ENCODE peak calls at places on chromosomes 7 and 10, in six cellular contexts. Y is A549, W is testis, I is thyroid gland, T is Peyer's patch, A is esophagus muscularis mucosa. L is an unnamed sample.
A peak's percentile ranks its signal among the peaks of the same experiment; 100 is the strongest.

GRCh38 chr10:2341298-2341697 is 604.0 kb upstream of the ADARB2 start:
- DNase-seq in Y (no peak), W (no peak), I (no peak), T (no peak), A (no peak), L (no peak)

GRCh38 chr7:22645418-22646181 is 81.4 kb upstream of the IL6 start:
- DNase-seq in Y (no peak), W (no peak), I (no peak), T (no peak), A (no peak), L (no peak)

GRCh38 chr10:80425901-80426300 is 17.6 kb downstream of the PRXL2A start:
- DNase-seq in Y (no peak), W (no peak), I (no peak), T (peak; percentile 14), A (no peak), L (no peak)

GRCh38 chr7:149109969-149110368 is 16.2 kb downstream of the ZNF425 start:
- DNase-seq in Y (no peak), W (no peak), I (no peak), T (no peak), A (no peak), L (no peak)

GRCh38 chr7:50598455-50599343 is 33.5 kb upstream of the DDC start:
- DNase-seq in Y (no peak), W (no peak), I (no peak), T (no peak), A (no peak), L (no peak)

GRCh38 chr7:55198634-55199366 is 166.3 kb upstream of the LANCL2 start:
- DNase-seq in Y (no peak), W (no peak), I (no peak), T (no peak), A (no peak), L (no peak)

GRCh38 chr7:43721193-43721806 is 8.0 kb downstream of the COA1 start:
- DNase-seq in Y (peak; percentile 23), W (no peak), I (no peak), T (no peak), A (no peak), L (no peak)

GRCh38 chr7:96998765-96999164 is 6.6 kb upstream of the DLX6 start:
- DNase-seq in Y (no peak), W (no peak), I (no peak), T (no peak), A (peak; percentile 53), L (no peak)

GRCh38 chr10:88080213-88080612 is 216.8 kb downstream of the PTEN start:
- DNase-seq in Y (no peak), W (no peak), I (peak; percentile 46), T (no peak), A (no peak), L (no peak)

GRCh38 chr10:124650263-124650662 is 93.9 kb downstream of the FAM53B start:
- DNase-seq in Y (no peak), W (no peak), I (no peak), T (no peak), A (no peak), L (no peak)

GRCh38 chr10:35640474-35640873 is 1.6 kb downstream of the FZD8 start:
- DNase-seq in Y (peak; percentile 56), W (peak; percentile 75), I (peak; percentile 72), T (peak; percentile 70), A (no peak), L (peak; percentile 59)

GRCh38 chr7:128938524-128939074 is 872 bp downstream of the IRF5 start:
- DNase-seq in Y (no peak), W (no peak), I (no peak), T (no peak), A (no peak), L (peak; percentile 18)

GRCh38 chr10:95560288-95561199 is 627 bp downstream of the SORBS1 start:
- DNase-seq in Y (peak; percentile 53), W (peak; percentile 48), I (peak; percentile 53), T (peak; percentile 71), A (no peak), L (peak; percentile 72)

GRCh38 chr7:4093492-4093891 is 588.6 kb upstream of the FOXK1 start:
- DNase-seq in Y (no peak), W (no peak), I (no peak), T (no peak), A (no peak), L (no peak)

GRCh38 chr10:60377955-60378354 is 11.7 kb downstream of the ANK3 start:
- DNase-seq in Y (peak; percentile 13), W (no peak), I (no peak), T (no peak), A (no peak), L (no peak)

GRCh38 chr10:94183666-94184264 is 179.0 kb downstream of the NOC3L start:
- DNase-seq in Y (no peak), W (no peak), I (no peak), T (no peak), A (no peak), L (no peak)

GRCh38 chr10:29124864-29125263 is 164.0 kb upstream of the LYZL1 start:
- DNase-seq in Y (no peak), W (no peak), I (no peak), T (no peak), A (no peak), L (no peak)

GRCh38 chr10:124998624-124999291 is 56.8 kb downstream of the ZRANB1 start:
- DNase-seq in Y (no peak), W (peak; percentile 13), I (no peak), T (no peak), A (no peak), L (peak; percentile 31)

GRCh38 chr7:45982912-45983719 is 62.0 kb upstream of the IGFBP3 start:
- DNase-seq in Y (no peak), W (no peak), I (no peak), T (no peak), A (peak; percentile 80), L (no peak)

GRCh38 chr7:82559203-82559805 is 115.7 kb upstream of the CACNA2D1 start:
- DNase-seq in Y (peak; percentile 53), W (no peak), I (peak; percentile 15), T (peak; percentile 54), A (no peak), L (no peak)

GRCh38 chr7:85286449-85286848 is 99.6 kb upstream of the SEMA3D start:
- DNase-seq in Y (no peak), W (no peak), I (no peak), T (no peak), A (no peak), L (no peak)

GRCh38 chr10:47319798-47320197 is 2.5 kb upstream of the GDF2 start:
- DNase-seq in Y (no peak), W (no peak), I (no peak), T (no peak), A (no peak), L (peak; percentile 30)

GRCh38 chr7:3065724-3066143 is 22.1 kb upstream of the CARD11 start:
- DNase-seq in Y (peak; percentile 44), W (peak; percentile 56), I (no peak), T (peak; percentile 55), A (no peak), L (peak; percentile 9)

GRCh38 chr7:66921918-66922486 is 977 bp downstream of the TMEM248 start:
- DNase-seq in Y (no peak), W (no peak), I (no peak), T (no peak), A (no peak), L (no peak)

GRCh38 chr7:3292694-3293093 is 8.4 kb upstream of the SDK1 start:
- DNase-seq in Y (no peak), W (no peak), I (no peak), T (no peak), A (no peak), L (no peak)

GRCh38 chr10:59736749-59737148 is 16.5 kb downstream of the MRLN start:
- DNase-seq in Y (no peak), W (no peak), I (no peak), T (no peak), A (no peak), L (no peak)

GRCh38 chr7:157337316-157338149 is 729 bp downstream of the DNAJB6 start:
- DNase-seq in Y (no peak), W (peak; percentile 53), I (peak; percentile 69), T (peak; percentile 87), A (no peak), L (peak; percentile 68)

GRCh38 chr7:127858915-127859189 is 172.4 kb downstream of the LRRC4 start:
- DNase-seq in Y (no peak), W (no peak), I (no peak), T (no peak), A (no peak), L (no peak)

GRCh38 chr10:77444041-77444440 is 193.6 kb downstream of the KCNMA1 start:
- DNase-seq in Y (no peak), W (no peak), I (no peak), T (no peak), A (no peak), L (no peak)

GRCh38 chr10:71259815-71260501 is 47.6 kb downstream of the UNC5B start:
- DNase-seq in Y (no peak), W (no peak), I (no peak), T (no peak), A (no peak), L (no peak)
- H3K4me1 ChIP-seq in Y (no peaks in the 10 kb centered on the region), W (peaks cover 27% of the 10 kb centered on the region), I (peaks cover 21% of the 10 kb centered on the region), T (peaks cover 9% of the 10 kb centered on the region), A (peaks cover 22% of the 10 kb centered on the region), L (no peaks in the 10 kb centered on the region)

GRCh38 chr10:17250736-17251135 is 22.7 kb downstream of the VIM start:
- DNase-seq in Y (no peak), W (no peak), I (no peak), T (no peak), A (no peak), L (no peak)

GRCh38 chr10:17244712-17245365 is 16.8 kb downstream of the VIM start:
- DNase-seq in Y (no peak), W (no peak), I (no peak), T (no peak), A (no peak), L (no peak)

GRCh38 chr10:17248964-17249363 is 20.9 kb downstream of the VIM start:
- DNase-seq in Y (no peak), W (no peak), I (no peak), T (no peak), A (no peak), L (no peak)

GRCh38 chr10:17247210-17247609 is 19.2 kb downstream of the VIM start:
- DNase-seq in Y (no peak), W (no peak), I (no peak), T (no peak), A (no peak), L (no peak)

GRCh38 chr10:17249820-17250219 is 21.8 kb downstream of the VIM start:
- DNase-seq in Y (no peak), W (no peak), I (no peak), T (no peak), A (no peak), L (no peak)
- TF ChIP-seq CTCF in Y (peak; percentile 14), W (peak; percentile 17), I (no peak), T (peak; percentile 35), A (peak; percentile 18), L (no peak)

DNA sequence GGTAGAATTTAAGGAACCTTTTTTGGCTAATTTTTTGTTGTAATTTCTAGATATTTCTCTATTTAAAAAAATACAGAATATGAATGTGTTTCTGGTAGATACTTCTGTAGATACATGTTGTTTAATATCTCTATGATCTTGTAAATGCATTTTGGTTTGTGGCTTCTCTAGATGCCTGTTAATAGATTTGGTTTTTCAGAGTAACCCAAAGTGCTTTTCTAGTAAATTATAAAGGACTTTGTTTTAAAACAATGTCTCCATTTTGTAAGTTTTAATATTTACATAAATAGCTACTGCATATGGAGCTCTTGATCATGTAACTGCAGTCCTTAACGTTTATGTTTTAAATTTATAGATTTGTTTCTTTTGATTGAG is 88.5 kb downstream of the MDFIC start:
- DNase-seq in Y (no peak), W (no peak), I (no peak), T (no peak), A (no peak), L (no peak)
- TF ChIP-seq POLR2A in Y (no peak), W (no peak), I (no peak), T (no peak), A (no peak), L (no peak)

GRCh38 chr10:104304927-104305326 is 33.3 kb downstream of the ITPRIP start:
- DNase-seq in Y (no peak), W (no peak), I (no peak), T (no peak), A (no peak), L (no peak)
- H3K4me1 ChIP-seq in Y (peaks cover 13% of the 10 kb centered on the region), W (peaks cover 22% of the 10 kb centered on the region), I (peaks cover 67% of the 10 kb centered on the region), T (no peaks in the 10 kb centered on the region), A (peaks cover 83% of the 10 kb centered on the region), L (peaks cover 17% of the 10 kb centered on the region)

L was measured in adrenal gland.